ENCODE peak calls at places on chromosomes 7 and 10, in eight cellular contexts. C is iris pigment epithelial cell; Q is CD8-positive, alpha-beta memory T cell; E is NCI-H446; D is cardiac muscle cell; A is activated T-cell treated with anti-CD3 and anti-CD28 coated beads, Interleukin-2, amount 50 U/mL, for 1 hour; B is T1000; T is testis. H is an unnamed sample.

GRCh38 chr10:133085251-133086125 is 2.2 kb upstream of the ADGRA1 start:
- DNase-seq in A (no peak), D (no peak), B (no peak), C (no peak), E (no peak), T (no peak), Q (no peak), H (no peak)

GRCh38 chr10:34235164-34235832 is 579.8 kb downstream of the PARD3 start:
- DNase-seq in B (no peak), T (no peak), C (peak), Q (no peak), E (no peak), D (no peak), A (no peak), H (no peak)

GRCh38 chr7:12619461-12620069 is 49.0 kb downstream of the SCIN start:
- DNase-seq in D (no peak), Q (no peak), C (no peak), E (no peak), A (no peak), T (no peak), B (no peak), H (no peak)

GRCh38 chr10:108384378-108384777 is 1219.9 kb upstream of the SORCS1 start:
- DNase-seq in C (no peak), E (no peak), T (no peak), A (no peak), Q (no peak), B (no peak), D (no peak), H (no peak)

GRCh38 chr7:127594490-127594889 is 954 bp downstream of the FSCN3 start:
- DNase-seq in Q (no peak), E (no peak), B (no peak), D (no peak), C (no peak), T (no peak), A (no peak), H (no peak)

GRCh38 chr7:112132123-112132694 is 74.0 kb downstream of the DOCK4 start:
- DNase-seq in T (no peak), D (no peak), B (no peak), Q (no peak), C (no peak), A (no peak), E (no peak), H (no peak)

GRCh38 chr7:106010331-106010730 is 47.3 kb downstream of the CDHR3 start:
- DNase-seq in D (no peak), Q (no peak), C (peak), E (peak), B (no peak), A (no peak), T (no peak), H (no peak)

GRCh38 chr7:11210374-11210773 is 236.7 kb downstream of the PHF14 start:
- DNase-seq in Q (no peak), E (no peak), B (no peak), A (no peak), D (no peak), T (no peak), C (no peak), H (no peak)

GRCh38 chr7:151872531-151873401 is 4.1 kb downstream of the PRKAG2 start:
- DNase-seq in B (no peak), Q (peak), C (no peak), D (no peak), T (no peak), E (no peak), A (no peak), H (no peak)